ENCODE peak calls at places on chromosomes 11 and 22, in eight cellular contexts. One of them, this sample, is unnamed.
A peak's percentile ranks its signal among the peaks of the same experiment; 100 is the strongest.

GRCh38 chr11:119172513-119172912 is 4.0 kb downstream of the NLRX1 start:
- DNase-seq in pancreas: no peak
- DNase-seq in lower lobe of right lung: no peak
- DNase-seq in heart right ventricle: no peak
- DNase-seq in brain microvascular endothelial cell: no peak
- DNase-seq in adrenal gland: no peak
- DNase-seq in CD8-positive, alpha-beta T cell: no peak
- DNase-seq in stomach: no peak
- DNase-seq in this sample: no peak

GRCh38 chr11:87391501-87391900 is 353.8 kb downstream of the TMEM135 start:
- DNase-seq in pancreas: no peak
- DNase-seq in lower lobe of right lung: no peak
- DNase-seq in heart right ventricle: no peak
- DNase-seq in brain microvascular endothelial cell: no peak
- DNase-seq in adrenal gland: no peak
- DNase-seq in CD8-positive, alpha-beta T cell: no peak
- DNase-seq in stomach: no peak
- DNase-seq in this sample: no peak

GRCh38 chr11:57597971-57598830 is 716 bp downstream of the SERPING1 start:
- DNase-seq in pancreas: peak; percentile 59
- DNase-seq in lower lobe of right lung: peak; percentile 83
- DNase-seq in heart right ventricle: peak; percentile 88
- DNase-seq in brain microvascular endothelial cell: no peak
- DNase-seq in adrenal gland: peak; percentile 54
- DNase-seq in CD8-positive, alpha-beta T cell: no peak
- DNase-seq in stomach: peak; percentile 50
- DNase-seq in this sample: no peak

GRCh38 chr11:41382927-41383326 is 76.5 kb downstream of the LRRC4C start:
- DNase-seq in pancreas: no peak
- DNase-seq in lower lobe of right lung: no peak
- DNase-seq in heart right ventricle: no peak
- DNase-seq in brain microvascular endothelial cell: peak; percentile 18
- DNase-seq in adrenal gland: peak; percentile 74
- DNase-seq in CD8-positive, alpha-beta T cell: no peak
- DNase-seq in stomach: no peak
- DNase-seq in this sample: no peak

GRCh38 chr11:125079151-125079877 is 16.2 kb downstream of the SLC37A2 start:
- DNase-seq in pancreas: no peak
- DNase-seq in lower lobe of right lung: peak; percentile 55
- DNase-seq in heart right ventricle: no peak
- DNase-seq in brain microvascular endothelial cell: peak; percentile 13
- DNase-seq in adrenal gland: peak; percentile 19
- DNase-seq in CD8-positive, alpha-beta T cell: no peak
- DNase-seq in stomach: no peak
- DNase-seq in this sample: no peak

GRCh38 chr22:30474683-30475424 is 3.0 kb upstream of the SEC14L3 start:
- DNase-seq in pancreas: no peak
- DNase-seq in lower lobe of right lung: no peak
- DNase-seq in heart right ventricle: no peak
- DNase-seq in brain microvascular endothelial cell: no peak
- DNase-seq in adrenal gland: no peak
- DNase-seq in CD8-positive, alpha-beta T cell: peak; percentile 20
- DNase-seq in stomach: peak; percentile 37
- DNase-seq in this sample: no peak

GRCh38 chr11:6457581-6458320 is 16.0 kb downstream of the TRIM3 start:
- DNase-seq in pancreas: no peak
- DNase-seq in lower lobe of right lung: no peak
- DNase-seq in heart right ventricle: no peak
- DNase-seq in brain microvascular endothelial cell: no peak
- DNase-seq in adrenal gland: no peak
- DNase-seq in CD8-positive, alpha-beta T cell: no peak
- DNase-seq in stomach: no peak
- DNase-seq in this sample: no peak

GRCh38 chr22:24819487-24819886 is 13.5 kb downstream of the SGSM1 start:
- DNase-seq in pancreas: no peak
- DNase-seq in lower lobe of right lung: no peak
- DNase-seq in heart right ventricle: no peak
- DNase-seq in brain microvascular endothelial cell: no peak
- DNase-seq in adrenal gland: no peak
- DNase-seq in CD8-positive, alpha-beta T cell: no peak
- DNase-seq in stomach: no peak
- DNase-seq in this sample: no peak

GRCh38 chr11:47924184-47924671 is 56.1 kb upstream of the PTPRJ start:
- DNase-seq in pancreas: peak; percentile 92
- DNase-seq in lower lobe of right lung: peak; percentile 60
- DNase-seq in heart right ventricle: no peak
- DNase-seq in brain microvascular endothelial cell: peak; percentile 65
- DNase-seq in adrenal gland: peak; percentile 88
- DNase-seq in CD8-positive, alpha-beta T cell: no peak
- DNase-seq in stomach: peak; percentile 31
- DNase-seq in this sample: peak; percentile 59

GRCh38 chr22:43891360-43892182 is at the start of gene PNPLA5:
- DNase-seq in pancreas: no peak
- DNase-seq in lower lobe of right lung: no peak
- DNase-seq in heart right ventricle: no peak
- DNase-seq in brain microvascular endothelial cell: peak; percentile 28
- DNase-seq in adrenal gland: peak; percentile 10
- DNase-seq in CD8-positive, alpha-beta T cell: no peak
- DNase-seq in stomach: no peak
- DNase-seq in this sample: no peak

GRCh38 chr11:36131719-36132349 is 157.4 kb downstream of the COMMD9 start:
- DNase-seq in pancreas: peak; percentile 28
- DNase-seq in lower lobe of right lung: no peak
- DNase-seq in heart right ventricle: peak; percentile 24
- DNase-seq in brain microvascular endothelial cell: peak; percentile 35
- DNase-seq in adrenal gland: peak; percentile 29
- DNase-seq in CD8-positive, alpha-beta T cell: no peak
- DNase-seq in stomach: peak; percentile 30
- DNase-seq in this sample: no peak

GRCh38 chr11:72409458-72409857 is 24.9 kb downstream of the CLPB start:
- DNase-seq in pancreas: no peak
- DNase-seq in lower lobe of right lung: no peak
- DNase-seq in heart right ventricle: no peak
- DNase-seq in brain microvascular endothelial cell: no peak
- DNase-seq in adrenal gland: no peak
- DNase-seq in CD8-positive, alpha-beta T cell: no peak
- DNase-seq in stomach: no peak
- DNase-seq in this sample: no peak

GRCh38 chr11:7490054-7490453 is 4.7 kb downstream of the OLFML1 start:
- DNase-seq in pancreas: no peak
- DNase-seq in lower lobe of right lung: no peak
- DNase-seq in heart right ventricle: no peak
- DNase-seq in brain microvascular endothelial cell: peak; percentile 20
- DNase-seq in adrenal gland: peak; percentile 38
- DNase-seq in CD8-positive, alpha-beta T cell: no peak
- DNase-seq in stomach: no peak
- DNase-seq in this sample: peak; percentile 63

GRCh38 chr22:46422896-46423295 is 87.4 kb downstream of the TRMU start:
- DNase-seq in pancreas: no peak
- DNase-seq in lower lobe of right lung: peak; percentile 48
- DNase-seq in heart right ventricle: peak; percentile 30
- DNase-seq in brain microvascular endothelial cell: no peak
- DNase-seq in adrenal gland: peak; percentile 27
- DNase-seq in CD8-positive, alpha-beta T cell: no peak
- DNase-seq in stomach: peak; percentile 39
- DNase-seq in this sample: no peak

GRCh38 chr11:123653997-123654565 is 343 bp downstream of the SCN3B start:
- DNase-seq in pancreas: peak; percentile 52
- DNase-seq in lower lobe of right lung: peak; percentile 54
- DNase-seq in heart right ventricle: peak; percentile 51
- DNase-seq in brain microvascular endothelial cell: peak; percentile 31
- DNase-seq in adrenal gland: peak; percentile 37
- DNase-seq in CD8-positive, alpha-beta T cell: peak; percentile 14
- DNase-seq in stomach: peak; percentile 32
- DNase-seq in this sample: no peak

GRCh38 chr22:29780781-29781676 is 13.9 kb downstream of the UQCR10 start:
- DNase-seq in pancreas: no peak
- DNase-seq in lower lobe of right lung: no peak
- DNase-seq in heart right ventricle: no peak
- DNase-seq in brain microvascular endothelial cell: peak; percentile 85
- DNase-seq in adrenal gland: no peak
- DNase-seq in CD8-positive, alpha-beta T cell: no peak
- DNase-seq in stomach: no peak
- DNase-seq in this sample: no peak

GRCh38 chr11:106421673-106422292 is 344.3 kb downstream of the AASDHPPT start:
- DNase-seq in pancreas: no peak
- DNase-seq in lower lobe of right lung: no peak
- DNase-seq in heart right ventricle: no peak
- DNase-seq in brain microvascular endothelial cell: no peak
- DNase-seq in adrenal gland: no peak
- DNase-seq in CD8-positive, alpha-beta T cell: no peak
- DNase-seq in stomach: no peak
- DNase-seq in this sample: no peak

GRCh38 chr22:30159561-30160353 is 79.5 kb downstream of the HORMAD2 start:
- DNase-seq in pancreas: peak; percentile 13
- DNase-seq in lower lobe of right lung: no peak
- DNase-seq in heart right ventricle: no peak
- DNase-seq in brain microvascular endothelial cell: peak; percentile 75
- DNase-seq in adrenal gland: peak; percentile 27
- DNase-seq in CD8-positive, alpha-beta T cell: no peak
- DNase-seq in stomach: no peak
- DNase-seq in this sample: peak; percentile 7

GRCh38 chr22:31155425-31155824 is 4.6 kb upstream of the RNF185 start:
- DNase-seq in pancreas: no peak
- DNase-seq in lower lobe of right lung: no peak
- DNase-seq in heart right ventricle: no peak
- DNase-seq in brain microvascular endothelial cell: no peak
- DNase-seq in adrenal gland: no peak
- DNase-seq in CD8-positive, alpha-beta T cell: no peak
- DNase-seq in stomach: no peak
- DNase-seq in this sample: peak; percentile 73

GRCh38 chr22:27113211-27114030 is 456.0 kb downstream of the MIAT start:
- DNase-seq in pancreas: peak; percentile 70
- DNase-seq in lower lobe of right lung: no peak
- DNase-seq in heart right ventricle: no peak
- DNase-seq in brain microvascular endothelial cell: peak; percentile 97
- DNase-seq in adrenal gland: peak; percentile 85
- DNase-seq in CD8-positive, alpha-beta T cell: no peak
- DNase-seq in stomach: peak; percentile 52
- DNase-seq in this sample: peak; percentile 88

GRCh38 chr11:120239713-120240640 is at the start of gene POU2F3:
- DNase-seq in pancreas: peak; percentile 64
- DNase-seq in lower lobe of right lung: peak; percentile 65
- DNase-seq in heart right ventricle: no peak
- DNase-seq in brain microvascular endothelial cell: no peak
- DNase-seq in adrenal gland: no peak
- DNase-seq in CD8-positive, alpha-beta T cell: no peak
- DNase-seq in stomach: peak; percentile 52
- DNase-seq in this sample: no peak

GRCh38 chr11:66852466-66853241 is 4.2 kb upstream of the LRFN4 start:
- DNase-seq in pancreas: no peak
- DNase-seq in lower lobe of right lung: peak; percentile 26
- DNase-seq in heart right ventricle: no peak
- DNase-seq in brain microvascular endothelial cell: no peak
- DNase-seq in adrenal gland: no peak
- DNase-seq in CD8-positive, alpha-beta T cell: no peak
- DNase-seq in stomach: no peak
- DNase-seq in this sample: no peak

GRCh38 chr11:120025606-120026335 is 112.1 kb downstream of the TRIM29 start:
- DNase-seq in pancreas: no peak
- DNase-seq in lower lobe of right lung: no peak
- DNase-seq in heart right ventricle: no peak
- DNase-seq in brain microvascular endothelial cell: no peak
- DNase-seq in adrenal gland: no peak
- DNase-seq in CD8-positive, alpha-beta T cell: no peak
- DNase-seq in stomach: no peak
- DNase-seq in this sample: no peak

GRCh38 chr11:102341844-102342318 is 5.1 kb upstream of the BIRC2 start:
- DNase-seq in pancreas: peak; percentile 79
- DNase-seq in lower lobe of right lung: peak; percentile 51
- DNase-seq in heart right ventricle: peak; percentile 24
- DNase-seq in brain microvascular endothelial cell: peak; percentile 85
- DNase-seq in adrenal gland: peak; percentile 78
- DNase-seq in CD8-positive, alpha-beta T cell: peak; percentile 77
- DNase-seq in stomach: peak; percentile 77
- DNase-seq in this sample: no peak

GRCh38 chr11:75591966-75592365 is 29.9 kb downstream of the SERPINH1 start:
- DNase-seq in pancreas: no peak
- DNase-seq in lower lobe of right lung: no peak
- DNase-seq in heart right ventricle: no peak
- DNase-seq in brain microvascular endothelial cell: no peak
- DNase-seq in adrenal gland: no peak
- DNase-seq in CD8-positive, alpha-beta T cell: no peak
- DNase-seq in stomach: no peak
- DNase-seq in this sample: no peak

DNA sequence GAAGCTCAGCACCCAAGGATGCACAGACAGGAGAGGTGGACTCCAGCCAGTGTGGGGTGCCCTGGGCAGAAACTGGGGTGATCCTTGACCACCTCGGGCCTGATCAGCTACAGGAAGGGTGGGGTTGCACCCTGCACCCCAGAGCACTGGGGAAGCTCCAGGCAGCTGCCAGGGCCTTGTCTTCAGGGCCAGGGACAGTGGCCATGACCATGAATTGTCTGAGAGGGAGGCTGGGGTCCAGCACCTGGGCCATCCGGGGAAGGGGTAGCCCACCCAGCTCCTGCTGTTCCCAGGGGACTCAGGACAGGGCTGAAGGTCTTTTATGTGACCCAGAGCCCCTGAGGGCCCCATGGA is 17.5 kb downstream of the IL17REL start:
- DNase-seq in pancreas: no peak
- DNase-seq in lower lobe of right lung: no peak
- DNase-seq in heart right ventricle: no peak
- DNase-seq in brain microvascular endothelial cell: no peak
- DNase-seq in adrenal gland: no peak
- DNase-seq in CD8-positive, alpha-beta T cell: no peak
- DNase-seq in stomach: no peak
- DNase-seq in this sample: no peak
- TF ChIP-seq CTCF in pancreas: no peak
- TF ChIP-seq CTCF in lower lobe of right lung: no peak
- TF ChIP-seq CTCF in heart right ventricle: no peak
- TF ChIP-seq CTCF in brain microvascular endothelial cell: no peak
- TF ChIP-seq CTCF in adrenal gland: no peak
- TF ChIP-seq CTCF in CD8-positive, alpha-beta T cell: no peak
- TF ChIP-seq CTCF in stomach: no peak
- TF ChIP-seq CTCF in this sample: no peak

GRCh38 chr11:58923300-58923788 is 15.9 kb upstream of the GLYATL1 start:
- DNase-seq in pancreas: no peak
- DNase-seq in lower lobe of right lung: no peak
- DNase-seq in heart right ventricle: no peak
- DNase-seq in brain microvascular endothelial cell: peak; percentile 18
- DNase-seq in adrenal gland: no peak
- DNase-seq in CD8-positive, alpha-beta T cell: no peak
- DNase-seq in stomach: no peak
- DNase-seq in this sample: no peak
- H3K4me3 ChIP-seq in pancreas: no peak overlapping the region
- H3K4me3 ChIP-seq in lower lobe of right lung: no peak overlapping the region
- H3K4me3 ChIP-seq in heart right ventricle: no peak overlapping the region
- H3K4me3 ChIP-seq in brain microvascular endothelial cell: peak overlapping the region; percentile 24
- H3K4me3 ChIP-seq in adrenal gland: no peak overlapping the region
- H3K4me3 ChIP-seq in CD8-positive, alpha-beta T cell: no peak overlapping the region
- H3K4me3 ChIP-seq in stomach: no peak overlapping the region
- H3K4me3 ChIP-seq in this sample: no peak overlapping the region

GRCh38 chr11:2263012-2263565 is 7.3 kb downstream of the ASCL2 start:
- DNase-seq in pancreas: no peak
- DNase-seq in lower lobe of right lung: no peak
- DNase-seq in heart right ventricle: no peak
- DNase-seq in brain microvascular endothelial cell: no peak
- DNase-seq in adrenal gland: no peak
- DNase-seq in CD8-positive, alpha-beta T cell: peak; percentile 7
- DNase-seq in stomach: no peak
- DNase-seq in this sample: no peak
- H3K27me3 ChIP-seq in pancreas: no peaks in the 10 kb centered on the region
- H3K27me3 ChIP-seq in lower lobe of right lung: peaks cover 6% of the 10 kb centered on the region
- H3K27me3 ChIP-seq in heart right ventricle: peaks cover 43% of the 10 kb centered on the region
- H3K27me3 ChIP-seq in brain microvascular endothelial cell: peaks cover 9% of the 10 kb centered on the region
- H3K27me3 ChIP-seq in adrenal gland: peaks cover 7% of the 10 kb centered on the region
- H3K27me3 ChIP-seq in CD8-positive, alpha-beta T cell: no peaks in the 10 kb centered on the region
- H3K27me3 ChIP-seq in stomach: no peaks in the 10 kb centered on the region
- H3K27me3 ChIP-seq in this sample: peaks cover 5% of the 10 kb centered on the region

GRCh38 chr22:38038890-38039812 is 18.1 kb upstream of the PICK1 start:
- DNase-seq in pancreas: no peak
- DNase-seq in lower lobe of right lung: no peak
- DNase-seq in heart right ventricle: peak; percentile 41
- DNase-seq in brain microvascular endothelial cell: no peak
- DNase-seq in adrenal gland: no peak
- DNase-seq in CD8-positive, alpha-beta T cell: no peak
- DNase-seq in stomach: no peak
- DNase-seq in this sample: no peak
- TF ChIP-seq CTCF in pancreas: no peak
- TF ChIP-seq CTCF in lower lobe of right lung: no peak
- TF ChIP-seq CTCF in heart right ventricle: no peak
- TF ChIP-seq CTCF in brain microvascular endothelial cell: no peak
- TF ChIP-seq CTCF in adrenal gland: no peak
- TF ChIP-seq CTCF in CD8-positive, alpha-beta T cell: no peak
- TF ChIP-seq CTCF in stomach: no peak
- TF ChIP-seq CTCF in this sample: no peak

This sample was measured in BJ.